ENCODE peak calls at places on chromosomes 1 and 21, in eight cellular contexts. M is CD4-positive, alpha-beta T cell; N is breast epithelium; P is fibroblast of mammary gland; Y is OCI-LY7; J is ovary; E is heart right ventricle; X is adrenal gland. I is an unnamed sample.

GRCh38 chr21:46622226-46622625 is 13.2 kb upstream of the PRMT2 start:
- DNase-seq in M (peak), N (peak), P (no peak), Y (no peak), J (peak), E (no peak), X (no peak), I (no peak)

GRCh38 chr1:44759077-44759476 is 16.3 kb upstream of the RPS8 start:
- DNase-seq in M (no peak), N (no peak), P (no peak), Y (no peak), J (no peak), E (no peak), X (no peak), I (no peak)

GRCh38 chr1:27963393-27963792 is 3.6 kb downstream of the XKR8 start:
- DNase-seq in M (no peak), N (no peak), P (no peak), Y (no peak), J (no peak), E (no peak), X (no peak), I (no peak)

GRCh38 chr1:207389728-207390464 is 64.2 kb upstream of the CR2 start:
- DNase-seq in M (no peak), N (no peak), P (peak), Y (no peak), J (no peak), E (no peak), X (no peak), I (no peak)

GRCh38 chr21:35619184-35619583 is 441.1 kb downstream of the SETD4 start:
- DNase-seq in M (no peak), N (no peak), P (peak), Y (no peak), J (no peak), E (no peak), X (no peak), I (no peak)

GRCh38 chr1:227390525-227390924 is 72.2 kb upstream of the CDC42BPA start:
- DNase-seq in M (no peak), N (no peak), P (no peak), Y (no peak), J (no peak), E (no peak), X (no peak), I (no peak)

GRCh38 chr1:89022167-89022959 is at the start of gene GBP3:
- DNase-seq in M (no peak), N (no peak), P (peak), Y (peak), J (no peak), E (no peak), X (no peak), I (no peak)

GRCh38 chr1:180644526-180645206 is 12.8 kb downstream of the XPR1 start:
- DNase-seq in M (no peak), N (no peak), P (no peak), Y (no peak), J (no peak), E (no peak), X (no peak), I (no peak)

GRCh38 chr1:206502403-206502802 is 4.9 kb upstream of the RASSF5 start:
- DNase-seq in M (no peak), N (no peak), P (no peak), Y (no peak), J (no peak), E (no peak), X (no peak), I (no peak)

GRCh38 chr1:160862151-160863061 is at the start of gene CD244:
- DNase-seq in M (no peak), N (no peak), P (no peak), Y (no peak), J (no peak), E (peak), X (peak), I (no peak)

GRCh38 chr1:8348777-8349472 is 31.0 kb downstream of the SLC45A1 start:
- DNase-seq in M (peak), N (peak), P (peak), Y (peak), J (peak), E (peak), X (no peak), I (peak)

GRCh38 chr1:111334169-111334568 is 43.5 kb downstream of the CHIA start:
- DNase-seq in M (peak), N (no peak), P (peak), Y (peak), J (no peak), E (no peak), X (no peak), I (no peak)

GRCh38 chr1:224851850-224852261 is 77.6 kb upstream of the DNAH14 start:
- DNase-seq in M (no peak), N (no peak), P (no peak), Y (no peak), J (no peak), E (no peak), X (no peak), I (no peak)

GRCh38 chr21:43759651-43760050 is 16.5 kb downstream of the CSTB start:
- DNase-seq in M (no peak), N (no peak), P (no peak), Y (no peak), J (no peak), E (no peak), X (no peak), I (no peak)

GRCh38 chr1:8077120-8077573 is 51.0 kb upstream of the ERRFI1 start:
- DNase-seq in M (no peak), N (peak), P (peak), Y (no peak), J (peak), E (peak), X (peak), I (no peak)

GRCh38 chr1:99005142-99005491 is 456 bp upstream of the PLPPR5 start:
- DNase-seq in M (no peak), N (no peak), P (no peak), Y (no peak), J (no peak), E (no peak), X (no peak), I (no peak)

GRCh38 chr1:248748211-248748610 is 7.3 kb downstream of the LYPD8 start:
- DNase-seq in M (no peak), N (no peak), P (no peak), Y (no peak), J (no peak), E (no peak), X (no peak), I (no peak)

GRCh38 chr1:217717959-217718358 is 86.8 kb downstream of the SPATA17 start:
- DNase-seq in M (no peak), N (no peak), P (no peak), Y (no peak), J (no peak), E (no peak), X (no peak), I (no peak)

GRCh38 chr1:217713223-217713622 is 82.1 kb downstream of the SPATA17 start:
- DNase-seq in M (no peak), N (no peak), P (peak), Y (no peak), J (no peak), E (no peak), X (no peak), I (no peak)

GRCh38 chr1:217721692-217722091 is 90.5 kb downstream of the SPATA17 start:
- DNase-seq in M (no peak), N (no peak), P (no peak), Y (no peak), J (no peak), E (no peak), X (no peak), I (no peak)

GRCh38 chr1:217718873-217719272 is 87.7 kb downstream of the SPATA17 start:
- DNase-seq in M (no peak), N (no peak), P (peak), Y (no peak), J (no peak), E (no peak), X (no peak), I (no peak)
- TF ChIP-seq CTCF in M (no peak), N (no peak), P (no peak), Y (no peak), J (no peak), E (no peak), X (no peak), I (no peak)

DNA sequence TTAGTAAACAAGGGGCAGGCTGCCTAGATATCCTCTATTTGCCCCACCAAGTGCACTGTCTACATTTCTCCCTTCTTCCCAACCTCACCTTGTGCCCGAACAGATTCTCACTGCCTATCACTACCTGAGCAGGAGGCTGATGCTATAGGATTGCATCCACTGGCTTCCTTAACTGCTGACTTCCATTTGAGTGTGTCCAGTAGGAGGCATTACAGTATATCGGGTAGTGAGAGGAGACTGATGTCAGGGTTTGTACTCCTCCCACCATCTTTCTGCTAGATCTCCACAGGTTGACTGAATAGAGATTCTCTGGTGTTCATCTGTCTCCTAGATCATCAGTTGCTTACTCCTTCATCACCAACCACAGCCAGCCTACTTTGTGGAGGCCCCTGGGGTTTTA is 796.3 kb downstream of the LRRIQ3 start:
- DNase-seq in M (no peak), N (no peak), P (no peak), Y (no peak), J (no peak), E (no peak), X (no peak), I (no peak)
- TF ChIP-seq CTCF in M (no peak), N (no peak), P (no peak), Y (no peak), J (no peak), E (no peak), X (no peak), I (no peak)

GRCh38 chr1:220983877-220984635 is 104.8 kb downstream of the HLX start:
- DNase-seq in M (no peak), N (no peak), P (no peak), Y (no peak), J (no peak), E (peak), X (no peak), I (no peak)
- TF ChIP-seq CTCF in M (no peak), N (no peak), P (peak), Y (peak), J (no peak), E (no peak), X (no peak), I (no peak)

GRCh38 chr1:245261786-245262185 is 107.0 kb downstream of the KIF26B start:
- DNase-seq in M (no peak), N (no peak), P (no peak), Y (no peak), J (no peak), E (no peak), X (no peak), I (no peak)

GRCh38 chr1:245260883-245261282 is 106.1 kb downstream of the KIF26B start:
- DNase-seq in M (no peak), N (no peak), P (no peak), Y (no peak), J (no peak), E (no peak), X (no peak), I (no peak)

GRCh38 chr1:245258271-245258920 is 103.6 kb downstream of the KIF26B start:
- DNase-seq in M (no peak), N (peak), P (no peak), Y (no peak), J (no peak), E (no peak), X (no peak), I (no peak)

GRCh38 chr1:245262876-245263625 is 108.3 kb downstream of the KIF26B start:
- DNase-seq in M (no peak), N (no peak), P (no peak), Y (no peak), J (no peak), E (no peak), X (no peak), I (no peak)

DNA sequence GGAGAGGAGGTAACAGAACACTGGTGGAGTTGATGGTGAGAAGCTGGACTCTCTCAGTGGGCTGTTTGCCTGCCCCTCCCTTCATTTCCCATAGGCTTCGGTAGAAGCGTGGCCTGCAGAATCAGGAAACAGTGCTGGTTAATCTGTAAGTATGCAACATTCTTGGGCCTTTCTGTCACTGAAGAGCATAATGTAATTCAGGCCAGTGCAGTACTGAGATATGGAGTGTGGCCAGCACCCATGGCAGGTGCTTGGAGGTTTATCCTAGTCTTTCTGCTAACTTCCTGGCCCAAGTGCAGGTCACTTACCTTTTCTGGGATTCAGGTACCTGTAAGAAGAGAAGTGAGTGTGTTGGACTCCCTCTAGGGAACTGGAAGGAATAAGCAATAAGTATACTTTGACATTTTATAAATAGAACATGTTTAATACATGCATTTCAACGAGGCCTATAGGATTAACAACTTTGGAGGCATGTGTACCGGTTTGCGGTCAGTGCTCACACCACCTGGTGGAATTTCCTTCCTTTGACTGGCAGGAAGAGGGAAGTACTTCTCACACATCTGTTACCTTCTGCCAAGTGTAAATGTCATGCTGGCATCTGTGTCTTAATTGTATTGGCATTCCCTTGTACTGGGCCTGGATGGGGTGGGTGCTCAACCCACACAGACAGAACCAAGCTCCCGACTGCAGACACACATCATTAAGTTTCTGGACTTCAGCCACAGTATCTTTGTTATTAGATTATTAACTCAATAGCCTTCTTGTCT is 105.5 kb downstream of the KIF26B start:
- DNase-seq in M (no peak), N (no peak), P (no peak), Y (no peak), J (no peak), E (no peak), X (no peak), I (no peak)
- TF ChIP-seq CTCF in M (no peak), N (no peak), P (no peak), Y (no peak), J (no peak), E (no peak), X (no peak), I (no peak)

GRCh38 chr1:166136252-166136651 is 30.5 kb downstream of the FAM78B start:
- DNase-seq in M (no peak), N (no peak), P (no peak), Y (no peak), J (no peak), E (no peak), X (no peak), I (no peak)

GRCh38 chr1:166136699-166137401 is 30.0 kb downstream of the FAM78B start:
- DNase-seq in M (no peak), N (no peak), P (no peak), Y (no peak), J (no peak), E (no peak), X (no peak), I (no peak)

GRCh38 chr1:166141969-166142368 is 24.8 kb downstream of the FAM78B start:
- DNase-seq in M (no peak), N (no peak), P (no peak), Y (no peak), J (no peak), E (no peak), X (no peak), I (no peak)

GRCh38 chr1:166145496-166145895 is 21.3 kb downstream of the FAM78B start:
- DNase-seq in M (no peak), N (no peak), P (peak), Y (no peak), J (no peak), E (no peak), X (no peak), I (no peak)

DNA sequence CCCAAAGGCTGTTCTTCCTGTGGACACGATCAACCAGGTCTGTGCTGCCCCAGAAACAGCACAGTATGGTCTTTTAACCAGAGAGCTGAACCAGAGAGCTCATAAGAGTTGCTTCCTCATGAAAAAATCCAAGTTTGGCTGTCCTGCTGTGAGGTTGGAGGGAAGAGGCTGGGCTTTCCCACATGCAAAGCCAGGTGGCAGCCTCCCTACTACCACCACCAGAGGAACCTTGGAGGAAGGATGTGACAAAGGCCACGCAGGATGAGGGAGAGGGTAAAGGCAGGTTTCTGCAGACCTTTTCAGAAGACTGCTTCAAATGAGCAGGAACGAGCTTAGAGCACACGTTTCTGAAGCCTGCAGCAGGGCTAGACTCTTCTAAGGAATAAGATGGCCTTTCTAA is 27.1 kb downstream of the FAM78B start:
- DNase-seq in M (no peak), N (no peak), P (no peak), Y (no peak), J (no peak), E (no peak), X (no peak), I (no peak)
- TF ChIP-seq CTCF in M (no peak), N (no peak), P (no peak), Y (no peak), J (no peak), E (no peak), X (no peak), I (no peak)

I was measured in omental fat pad.